ENCODE peak calls at places on chromosomes 3 and 15, in nine cellular contexts. One of them, this sample, is unnamed.

GRCh38 chr15:81897011-81897677 is 148.7 kb downstream of the MEX3B start:
- DNase-seq in stimulated activated CD4-positive, alpha-beta T cell treated with anti-CD3 and anti-CD28 coated beads, Interleukin-12 subunit alpha, Interleukin-12 subunit beta, amount 100 ng/mL, for 4 hours: no peak
- DNase-seq in A673: no peak
- DNase-seq in Calu3: no peak
- DNase-seq in heart right ventricle: no peak
- DNase-seq in colonic mucosa: no peak
- DNase-seq in GM18507: no peak
- DNase-seq in fibroblast of pulmonary artery: peak; percentile 46
- DNase-seq in HEK293T: no peak
- DNase-seq in this sample: no peak

GRCh38 chr3:175486255-175486654 is 627.1 kb downstream of the NAALADL2 start:
- DNase-seq in A673: no peak
- DNase-seq in GM18507: no peak
- DNase-seq in heart right ventricle: no peak
- DNase-seq in HEK293T: no peak
- DNase-seq in Calu3: no peak
- DNase-seq in fibroblast of pulmonary artery: no peak
- DNase-seq in stimulated activated CD4-positive, alpha-beta T cell treated with anti-CD3 and anti-CD28 coated beads, Interleukin-12 subunit alpha, Interleukin-12 subunit beta, amount 100 ng/mL, for 4 hours: no peak
- DNase-seq in colonic mucosa: no peak
- DNase-seq in this sample: no peak

GRCh38 chr15:66252411-66253295 is 897 bp downstream of the MEGF11 start:
- DNase-seq in stimulated activated CD4-positive, alpha-beta T cell treated with anti-CD3 and anti-CD28 coated beads, Interleukin-12 subunit alpha, Interleukin-12 subunit beta, amount 100 ng/mL, for 4 hours: peak; percentile 49
- DNase-seq in HEK293T: peak; percentile 87
- DNase-seq in fibroblast of pulmonary artery: peak; percentile 42
- DNase-seq in Calu3: peak; percentile 81
- DNase-seq in GM18507: peak; percentile 61
- DNase-seq in A673: peak; percentile 67
- DNase-seq in colonic mucosa: peak; percentile 57
- DNase-seq in heart right ventricle: peak; percentile 39
- DNase-seq in this sample: peak; percentile 50

GRCh38 chr3:72818915-72819314 is 29.3 kb downstream of the SHQ1 start:
- DNase-seq in fibroblast of pulmonary artery: peak; percentile 83
- DNase-seq in heart right ventricle: no peak
- DNase-seq in Calu3: no peak
- DNase-seq in colonic mucosa: no peak
- DNase-seq in GM18507: no peak
- DNase-seq in HEK293T: no peak
- DNase-seq in A673: no peak
- DNase-seq in stimulated activated CD4-positive, alpha-beta T cell treated with anti-CD3 and anti-CD28 coated beads, Interleukin-12 subunit alpha, Interleukin-12 subunit beta, amount 100 ng/mL, for 4 hours: no peak
- DNase-seq in this sample: peak; percentile 32

GRCh38 chr15:90221251-90221900 is 12.4 kb downstream of the CIB1 start:
- DNase-seq in stimulated activated CD4-positive, alpha-beta T cell treated with anti-CD3 and anti-CD28 coated beads, Interleukin-12 subunit alpha, Interleukin-12 subunit beta, amount 100 ng/mL, for 4 hours: no peak
- DNase-seq in colonic mucosa: peak; percentile 81
- DNase-seq in A673: peak; percentile 67
- DNase-seq in heart right ventricle: peak; percentile 76
- DNase-seq in Calu3: peak; percentile 85
- DNase-seq in HEK293T: peak; percentile 87
- DNase-seq in fibroblast of pulmonary artery: peak; percentile 93
- DNase-seq in GM18507: no peak
- DNase-seq in this sample: peak; percentile 25

GRCh38 chr3:36476274-36476942 is 96.1 kb downstream of the STAC start:
- DNase-seq in fibroblast of pulmonary artery: no peak
- DNase-seq in heart right ventricle: no peak
- DNase-seq in colonic mucosa: no peak
- DNase-seq in Calu3: no peak
- DNase-seq in stimulated activated CD4-positive, alpha-beta T cell treated with anti-CD3 and anti-CD28 coated beads, Interleukin-12 subunit alpha, Interleukin-12 subunit beta, amount 100 ng/mL, for 4 hours: no peak
- DNase-seq in HEK293T: no peak
- DNase-seq in A673: no peak
- DNase-seq in GM18507: no peak
- DNase-seq in this sample: no peak

GRCh38 chr3:29914861-29915524 is 634.1 kb downstream of the RBMS3 start:
- DNase-seq in fibroblast of pulmonary artery: peak; percentile 17
- DNase-seq in stimulated activated CD4-positive, alpha-beta T cell treated with anti-CD3 and anti-CD28 coated beads, Interleukin-12 subunit alpha, Interleukin-12 subunit beta, amount 100 ng/mL, for 4 hours: no peak
- DNase-seq in colonic mucosa: no peak
- DNase-seq in HEK293T: no peak
- DNase-seq in Calu3: no peak
- DNase-seq in GM18507: no peak
- DNase-seq in heart right ventricle: no peak
- DNase-seq in A673: peak; percentile 18
- DNase-seq in this sample: no peak

GRCh38 chr15:56383011-56383410 is 17.8 kb downstream of the TEX9 start:
- DNase-seq in fibroblast of pulmonary artery: no peak
- DNase-seq in stimulated activated CD4-positive, alpha-beta T cell treated with anti-CD3 and anti-CD28 coated beads, Interleukin-12 subunit alpha, Interleukin-12 subunit beta, amount 100 ng/mL, for 4 hours: no peak
- DNase-seq in A673: no peak
- DNase-seq in Calu3: no peak
- DNase-seq in colonic mucosa: no peak
- DNase-seq in HEK293T: no peak
- DNase-seq in GM18507: no peak
- DNase-seq in heart right ventricle: no peak
- DNase-seq in this sample: no peak

GRCh38 chr3:18751514-18751913 is 326.4 kb upstream of the SATB1 start:
- DNase-seq in A673: no peak
- DNase-seq in HEK293T: no peak
- DNase-seq in heart right ventricle: no peak
- DNase-seq in colonic mucosa: no peak
- DNase-seq in stimulated activated CD4-positive, alpha-beta T cell treated with anti-CD3 and anti-CD28 coated beads, Interleukin-12 subunit alpha, Interleukin-12 subunit beta, amount 100 ng/mL, for 4 hours: no peak
- DNase-seq in fibroblast of pulmonary artery: no peak
- DNase-seq in GM18507: no peak
- DNase-seq in Calu3: no peak
- DNase-seq in this sample: no peak

GRCh38 chr15:84889313-84889990 is 5.0 kb downstream of the SLC28A1 start:
- DNase-seq in fibroblast of pulmonary artery: no peak
- DNase-seq in HEK293T: no peak
- DNase-seq in A673: peak; percentile 45
- DNase-seq in stimulated activated CD4-positive, alpha-beta T cell treated with anti-CD3 and anti-CD28 coated beads, Interleukin-12 subunit alpha, Interleukin-12 subunit beta, amount 100 ng/mL, for 4 hours: no peak
- DNase-seq in heart right ventricle: no peak
- DNase-seq in GM18507: no peak
- DNase-seq in colonic mucosa: no peak
- DNase-seq in Calu3: no peak
- DNase-seq in this sample: no peak

GRCh38 chr15:34609102-34609501 is 25.7 kb upstream of the GOLGA8B start:
- DNase-seq in heart right ventricle: no peak
- DNase-seq in Calu3: no peak
- DNase-seq in GM18507: no peak
- DNase-seq in stimulated activated CD4-positive, alpha-beta T cell treated with anti-CD3 and anti-CD28 coated beads, Interleukin-12 subunit alpha, Interleukin-12 subunit beta, amount 100 ng/mL, for 4 hours: no peak
- DNase-seq in colonic mucosa: no peak
- DNase-seq in fibroblast of pulmonary artery: no peak
- DNase-seq in HEK293T: no peak
- DNase-seq in A673: no peak
- DNase-seq in this sample: no peak

GRCh38 chr3:42654331-42655201 is 1.1 kb downstream of the ZBTB47 start:
- DNase-seq in HEK293T: peak; percentile 76
- DNase-seq in GM18507: no peak
- DNase-seq in fibroblast of pulmonary artery: peak; percentile 46
- DNase-seq in stimulated activated CD4-positive, alpha-beta T cell treated with anti-CD3 and anti-CD28 coated beads, Interleukin-12 subunit alpha, Interleukin-12 subunit beta, amount 100 ng/mL, for 4 hours: no peak
- DNase-seq in Calu3: peak; percentile 32
- DNase-seq in A673: peak; percentile 46
- DNase-seq in colonic mucosa: peak; percentile 53
- DNase-seq in heart right ventricle: peak; percentile 56
- DNase-seq in this sample: no peak

GRCh38 chr3:67082533-67083024 is 84.5 kb downstream of the KBTBD8 start:
- DNase-seq in heart right ventricle: no peak
- DNase-seq in colonic mucosa: no peak
- DNase-seq in HEK293T: no peak
- DNase-seq in Calu3: no peak
- DNase-seq in stimulated activated CD4-positive, alpha-beta T cell treated with anti-CD3 and anti-CD28 coated beads, Interleukin-12 subunit alpha, Interleukin-12 subunit beta, amount 100 ng/mL, for 4 hours: no peak
- DNase-seq in A673: no peak
- DNase-seq in GM18507: no peak
- DNase-seq in fibroblast of pulmonary artery: no peak
- DNase-seq in this sample: no peak

GRCh38 chr15:24772709-24773373 is 97.3 kb downstream of the NPAP1 start:
- DNase-seq in fibroblast of pulmonary artery: peak; percentile 84
- DNase-seq in A673: no peak
- DNase-seq in GM18507: no peak
- DNase-seq in HEK293T: no peak
- DNase-seq in heart right ventricle: peak; percentile 69
- DNase-seq in Calu3: no peak
- DNase-seq in stimulated activated CD4-positive, alpha-beta T cell treated with anti-CD3 and anti-CD28 coated beads, Interleukin-12 subunit alpha, Interleukin-12 subunit beta, amount 100 ng/mL, for 4 hours: peak; percentile 52
- DNase-seq in colonic mucosa: peak; percentile 65
- DNase-seq in this sample: peak; percentile 69

GRCh38 chr15:77834276-77834990 is 201.7 kb upstream of the LINGO1 start:
- DNase-seq in GM18507: no peak
- DNase-seq in fibroblast of pulmonary artery: no peak
- DNase-seq in heart right ventricle: no peak
- DNase-seq in A673: no peak
- DNase-seq in colonic mucosa: no peak
- DNase-seq in HEK293T: no peak
- DNase-seq in stimulated activated CD4-positive, alpha-beta T cell treated with anti-CD3 and anti-CD28 coated beads, Interleukin-12 subunit alpha, Interleukin-12 subunit beta, amount 100 ng/mL, for 4 hours: no peak
- DNase-seq in Calu3: no peak
- DNase-seq in this sample: no peak

GRCh38 chr15:68674975-68675374 is 96.2 kb downstream of the CORO2B start:
- DNase-seq in A673: no peak
- DNase-seq in Calu3: no peak
- DNase-seq in heart right ventricle: no peak
- DNase-seq in fibroblast of pulmonary artery: peak; percentile 57
- DNase-seq in GM18507: no peak
- DNase-seq in HEK293T: no peak
- DNase-seq in stimulated activated CD4-positive, alpha-beta T cell treated with anti-CD3 and anti-CD28 coated beads, Interleukin-12 subunit alpha, Interleukin-12 subunit beta, amount 100 ng/mL, for 4 hours: no peak
- DNase-seq in colonic mucosa: no peak
- DNase-seq in this sample: no peak

GRCh38 chr3:99789322-99789721 is 28.3 kb upstream of the CMSS1 start:
- DNase-seq in Calu3: peak; percentile 41
- DNase-seq in stimulated activated CD4-positive, alpha-beta T cell treated with anti-CD3 and anti-CD28 coated beads, Interleukin-12 subunit alpha, Interleukin-12 subunit beta, amount 100 ng/mL, for 4 hours: no peak
- DNase-seq in A673: peak; percentile 76
- DNase-seq in colonic mucosa: no peak
- DNase-seq in heart right ventricle: peak; percentile 30
- DNase-seq in GM18507: no peak
- DNase-seq in HEK293T: peak; percentile 65
- DNase-seq in fibroblast of pulmonary artery: peak; percentile 80
- DNase-seq in this sample: no peak

GRCh38 chr15:98174286-98174685 is 213.8 kb downstream of the ARRDC4 start:
- DNase-seq in fibroblast of pulmonary artery: no peak
- DNase-seq in HEK293T: no peak
- DNase-seq in stimulated activated CD4-positive, alpha-beta T cell treated with anti-CD3 and anti-CD28 coated beads, Interleukin-12 subunit alpha, Interleukin-12 subunit beta, amount 100 ng/mL, for 4 hours: no peak
- DNase-seq in heart right ventricle: no peak
- DNase-seq in GM18507: no peak
- DNase-seq in colonic mucosa: no peak
- DNase-seq in A673: no peak
- DNase-seq in Calu3: no peak
- DNase-seq in this sample: no peak

This sample was measured in stimulated activated naive CD8-positive, alpha-beta T cell treated with anti-CD3 and anti-CD28 coated beads, Interleukin-15, amount 100 ng/mL, for 72 hours.